ENCODE peak calls at places on chromosomes 16 and 17, in ten cellular contexts. Y is endodermal cell, F is aorta, J is pancreas, B is OCI-LY7, R is ascending aorta, P is A673, X is SJCRH30, O is lower lobe of right lung, H is heart left ventricle. L is an unnamed sample. For H3K36me3 and H3K4me1, the result is how much of the 10 kb centered on the place peaks cover.

GRCh38 chr17:2982854-2983636 is 80.4 kb downstream of the OR1D5 start:
- DNase-seq in J (peak), H (peak), Y (no peak), X (peak), P (no peak), R (no peak), F (peak), O (peak), B (no peak), L (no peak)

GRCh38 chr16:26801628-26802027 is 265.1 kb upstream of the C16orf82 start:
- DNase-seq in R (no peak), O (no peak), X (no peak), P (no peak), J (no peak), F (no peak), Y (no peak), H (no peak), B (no peak), L (no peak)

GRCh38 chr16:15509593-15510520 is 75.5 kb downstream of the BMERB1 start:
- DNase-seq in Y (peak), O (no peak), F (no peak), P (peak), R (no peak), X (peak), B (no peak), H (no peak), J (no peak), L (no peak)

GRCh38 chr17:5226940-5227878 is 7.5 kb downstream of the SCIMP start:
- DNase-seq in H (no peak), X (no peak), F (no peak), P (no peak), B (peak), J (no peak), Y (no peak), O (peak), R (no peak), L (no peak)

GRCh38 chr17:35947156-35947585 is 3.7 kb upstream of the LYZL6 start:
- DNase-seq in Y (peak), J (peak), F (no peak), B (peak), R (no peak), H (no peak), O (no peak), X (peak), P (peak), L (peak)

GRCh38 chr17:41996855-41997164 is 20.4 kb downstream of the DNAJC7 start:
- DNase-seq in H (no peak), R (no peak), F (no peak), O (no peak), X (no peak), P (no peak), B (no peak), Y (no peak), J (no peak), L (no peak)

GRCh38 chr16:52470601-52471000 is 76.3 kb downstream of the TOX3 start:
- DNase-seq in H (no peak), J (no peak), B (no peak), F (no peak), O (no peak), Y (no peak), X (no peak), R (no peak), P (no peak), L (no peak)

GRCh38 chr17:31444026-31444425 is 52.6 kb downstream of the RAB11FIP4 start:
- DNase-seq in P (no peak), J (no peak), R (no peak), F (no peak), Y (no peak), X (no peak), O (no peak), B (no peak), H (no peak), L (no peak)

GRCh38 chr17:74290340-74290739 is 16.3 kb downstream of the DNAI2 start:
- DNase-seq in P (no peak), R (no peak), F (no peak), B (no peak), J (no peak), Y (no peak), X (no peak), H (no peak), O (no peak), L (no peak)

GRCh38 chr17:4074831-4075495 is 67.9 kb downstream of the ZZEF1 start:
- DNase-seq in Y (peak), R (no peak), X (peak), F (no peak), J (peak), P (peak), B (peak), H (no peak), O (no peak), L (peak)

GRCh38 chr16:27226976-27227705 is 23.8 kb downstream of the KDM8 start:
- DNase-seq in Y (no peak), H (no peak), O (peak), P (no peak), J (no peak), F (peak), B (no peak), R (no peak), X (no peak), L (no peak)

GRCh38 chr17:74601944-74602572 is 10.0 kb upstream of the CD300LD start:
- DNase-seq in P (peak), B (peak), H (no peak), R (no peak), Y (peak), J (no peak), O (no peak), F (no peak), X (peak), L (peak)

GRCh38 chr17:2156666-2157065 is 101.8 kb downstream of the HIC1 start:
- DNase-seq in R (no peak), X (no peak), Y (no peak), H (no peak), J (no peak), O (no peak), P (no peak), B (no peak), F (no peak), L (no peak)

GRCh38 chr16:29726845-29727379 is 18.9 kb downstream of the C16orf54 start:
- DNase-seq in X (no peak), B (no peak), F (peak), H (no peak), J (peak), Y (no peak), O (no peak), P (no peak), R (no peak), L (no peak)

GRCh38 chr17:14840616-14841231 is 424.4 kb downstream of the PMP22 start:
- DNase-seq in J (no peak), Y (no peak), R (no peak), X (no peak), F (no peak), H (no peak), B (no peak), O (no peak), P (no peak), L (no peak)

GRCh38 chr16:50160495-50161164 is 7.5 kb downstream of the TENT4B start:
- DNase-seq in B (no peak), H (no peak), P (no peak), R (no peak), J (no peak), F (no peak), X (no peak), Y (no peak), O (no peak), L (peak)

GRCh38 chr17:77420804-77421634 is 280.2 kb downstream of the SEC14L1 start:
- DNase-seq in O (no peak), X (peak), F (no peak), H (peak), R (no peak), B (peak), J (no peak), Y (peak), P (peak), L (peak)

GRCh38 chr17:80882323-80882722 is 109.3 kb upstream of the CHMP6 start:
- DNase-seq in O (peak), B (no peak), P (no peak), J (no peak), F (peak), H (no peak), Y (no peak), X (no peak), R (no peak), L (no peak)

GRCh38 chr16:28845173-28846079 is 722 bp downstream of the TUFM start:
- DNase-seq in F (peak), B (peak), P (peak), J (no peak), H (no peak), X (peak), R (no peak), O (no peak), Y (peak), L (no peak)

GRCh38 chr16:64745275-64745674 is 376.6 kb downstream of the CDH11 start:
- DNase-seq in H (no peak), Y (no peak), J (no peak), F (no peak), P (no peak), O (no peak), R (no peak), X (no peak), B (no peak), L (no peak)

GRCh38 chr16:53695070-53695469 is 8.6 kb downstream of the RPGRIP1L start:
- DNase-seq in H (no peak), O (no peak), X (no peak), B (no peak), J (no peak), F (no peak), R (no peak), P (no peak), Y (no peak), L (no peak)

GRCh38 chr17:43135454-43135819 is 10.3 kb upstream of the BRCA1 start:
- DNase-seq in O (no peak), F (peak), Y (peak), B (no peak), P (no peak), J (no peak), H (no peak), X (no peak), R (no peak), L (no peak)

GRCh38 chr17:601462-602303 is 113.0 kb downstream of the VPS53 start:
- DNase-seq in R (no peak), B (no peak), Y (no peak), X (peak), J (no peak), F (no peak), H (no peak), O (no peak), P (peak), L (no peak)

GRCh38 chr17:604719-605118 is 109.9 kb downstream of the VPS53 start:
- DNase-seq in X (no peak), R (no peak), B (no peak), P (no peak), O (no peak), Y (no peak), J (no peak), H (no peak), F (no peak), L (no peak)

GRCh38 chr17:600576-601301 is 113.9 kb downstream of the VPS53 start:
- DNase-seq in R (no peak), J (no peak), Y (no peak), X (no peak), B (no peak), H (no peak), P (peak), O (no peak), F (no peak), L (no peak)

GRCh38 chr17:603405-604193 is 111.0 kb downstream of the VPS53 start:
- DNase-seq in R (no peak), P (no peak), O (no peak), F (no peak), B (no peak), H (no peak), X (peak), J (no peak), Y (no peak), L (no peak)

GRCh38 chr17:602436-602835 is 112.2 kb downstream of the VPS53 start:
- DNase-seq in O (no peak), R (no peak), F (no peak), X (peak), B (no peak), P (no peak), Y (no peak), J (no peak), H (no peak), L (no peak)
- H3K27ac ChIP-seq in O (no peak), R (no peak), F (no peak), X (peak), B (no peak), P (no peak), Y (no peak), J (no peak), H (no peak), L (no peak)

GRCh38 chr16:11224096-11224893 is 31.7 kb downstream of the SOCS1 start:
- DNase-seq in O (peak), R (peak), B (peak), X (peak), J (no peak), Y (peak), P (no peak), F (peak), H (peak), L (peak)
- H3K36me3 ChIP-seq in O (under half), R (under half), B (under half), X (under half), J (under half), Y (under half), P (under half), F (under half), H (under half), L (under half)

GRCh38 chr16:63050391-63050790 is 1014.2 kb upstream of the CDH8 start:
- DNase-seq in Y (no peak), F (no peak), R (no peak), B (no peak), P (no peak), H (no peak), J (no peak), O (no peak), X (no peak), L (no peak)
- H3K4me1 ChIP-seq in Y (under half), F (under half), R (under half), B (under half), P (under half), H (under half), J (under half), O (under half), X (under half), L (under half)

GRCh38 chr16:535446-536405 is 8.2 kb downstream of the CAPN15 start:
- DNase-seq in F (no peak), H (no peak), O (no peak), J (no peak), Y (no peak), X (peak), R (no peak), B (no peak), P (no peak), L (no peak)
- H3K27ac ChIP-seq in F (no peak), H (no peak), O (no peak), J (no peak), Y (no peak), X (no peak), R (no peak), B (no peak), P (no peak), L (no peak)

DNA sequence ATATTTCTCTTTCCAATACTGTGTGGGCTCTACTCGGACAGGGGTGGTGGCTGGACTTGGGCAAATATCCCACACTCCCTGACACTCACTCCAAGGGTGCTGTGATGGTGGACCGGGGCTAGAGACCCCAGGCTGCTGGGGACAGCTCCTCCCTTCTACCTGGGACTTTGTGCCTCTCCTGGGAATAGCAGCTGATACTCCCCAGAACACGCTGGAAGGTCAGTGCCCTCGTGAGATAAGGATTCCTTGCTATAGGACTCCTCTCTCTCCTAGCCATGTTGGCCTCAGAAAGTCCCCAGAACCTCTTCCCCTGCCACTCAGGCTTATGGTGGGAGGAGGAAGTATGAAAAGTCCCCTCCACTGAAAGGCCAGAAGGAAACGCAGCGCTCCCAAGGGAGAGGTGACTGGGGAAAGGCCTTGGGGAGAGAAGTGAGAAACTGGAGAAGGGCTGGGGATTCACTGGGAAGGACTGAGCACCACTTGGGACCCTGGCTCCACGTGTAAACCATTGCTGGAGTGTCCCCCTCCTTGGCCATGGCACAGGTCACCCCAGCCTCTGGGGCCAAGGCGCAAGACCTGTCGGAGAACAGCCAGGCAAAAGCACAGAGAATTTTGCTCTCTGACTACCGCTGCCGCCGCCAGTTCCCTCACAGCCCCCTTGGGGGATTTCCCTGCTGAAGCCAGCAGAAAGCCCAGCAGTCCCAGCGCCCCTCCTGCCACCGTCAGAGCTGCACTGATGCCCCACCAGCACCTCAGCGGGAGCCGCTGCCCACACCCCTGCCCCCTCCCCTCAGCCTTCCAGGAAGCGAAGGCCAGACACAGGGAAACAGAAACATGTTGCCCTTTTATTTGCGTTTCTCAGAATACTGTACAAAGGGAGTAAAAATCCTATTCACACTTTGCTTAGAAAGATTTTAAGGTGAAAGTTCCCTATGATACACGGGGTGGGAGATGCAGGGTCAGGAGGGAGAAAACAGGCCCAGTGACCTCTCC is 2.1 kb upstream of the GSDMB start:
- DNase-seq in B (no peak), P (no peak), X (no peak), R (no peak), Y (no peak), F (no peak), J (no peak), O (no peak), H (no peak), L (peak)
- H3K36me3 ChIP-seq in B (half or more), P (under half), X (under half), R (under half), Y (under half), F (under half), J (under half), O (under half), H (under half), L (under half)